ENCODE peak calls at places on chromosome 21, in six cellular contexts. B, M, T, Z, H and V are unnamed samples.

GRCh38 chr21:41892726-41893125 is 13.6 kb upstream of the PRDM15 start:
- DNase-seq in B (no peak), M (no peak), T (no peak), Z (no peak), H (no peak), V (no peak)

GRCh38 chr21:35529141-35529863 is 480.2 kb upstream of the RUNX1 start:
- DNase-seq in B (no peak), M (peak; percentile 72), T (no peak), Z (no peak), H (no peak), V (no peak)

GRCh38 chr21:42156690-42157605 is 62.0 kb upstream of the ABCG1 start:
- DNase-seq in B (no peak), M (no peak), T (no peak), Z (no peak), H (no peak), V (peak; percentile 4)

GRCh38 chr21:38976900-38977299 is 171.2 kb downstream of the ETS2 start:
- DNase-seq in B (no peak), M (no peak), T (no peak), Z (no peak), H (no peak), V (no peak)

GRCh38 chr21:45975017-45975595 is 6.5 kb upstream of the COL6A1 start:
- DNase-seq in B (peak; percentile 81), M (peak; percentile 43), T (peak; percentile 46), Z (no peak), H (no peak), V (no peak)

GRCh38 chr21:31514598-31514997 is 144.9 kb upstream of the SOD1 start:
- DNase-seq in B (no peak), M (no peak), T (no peak), Z (no peak), H (no peak), V (no peak)

GRCh38 chr21:35095859-35096291 is 46.8 kb upstream of the RUNX1 start:
- DNase-seq in B (no peak), M (peak; percentile 47), T (no peak), Z (no peak), H (no peak), V (no peak)

GRCh38 chr21:34509151-34509550 is 2.9 kb downstream of the KCNE1 start:
- DNase-seq in B (no peak), M (no peak), T (no peak), Z (no peak), H (no peak), V (no peak)

GRCh38 chr21:41453761-41454160 is 27.7 kb downstream of the MX1 start:
- DNase-seq in B (no peak), M (no peak), T (no peak), Z (no peak), H (no peak), V (no peak)

GRCh38 chr21:35635261-35635660 is 425.1 kb downstream of the SETD4 start:
- DNase-seq in B (no peak), M (peak; percentile 94), T (no peak), Z (no peak), H (no peak), V (no peak)

GRCh38 chr21:26964379-26964778 is 2.5 kb downstream of the ADAMTS5 start:
- DNase-seq in B (peak; percentile 86), M (peak; percentile 15), T (peak; percentile 44), Z (no peak), H (no peak), V (no peak)

GRCh38 chr21:21860888-21861287 is 862.7 kb downstream of the NCAM2 start:
- DNase-seq in B (no peak), M (peak; percentile 40), T (no peak), Z (no peak), H (no peak), V (no peak)

GRCh38 chr21:34630536-34631143 is 15.7 kb upstream of the RCAN1 start:
- DNase-seq in B (no peak), M (peak; percentile 60), T (no peak), Z (no peak), H (peak; percentile 32), V (no peak)

GRCh38 chr21:15061747-15062146 is 3.1 kb downstream of the NRIP1 start:
- DNase-seq in B (no peak), M (no peak), T (no peak), Z (no peak), H (no peak), V (no peak)

GRCh38 chr21:46002841-46003574 is 21.4 kb downstream of the COL6A1 start:
- DNase-seq in B (peak; percentile 32), M (no peak), T (no peak), Z (no peak), H (no peak), V (no peak)

GRCh38 chr21:35257413-35257812 is 208.3 kb upstream of the RUNX1 start:
- DNase-seq in B (peak; percentile 45), M (peak; percentile 96), T (peak; percentile 53), Z (no peak), H (peak; percentile 77), V (no peak)

GRCh38 chr21:29095203-29095602 is 21.8 kb upstream of the CCT8 start:
- DNase-seq in B (no peak), M (no peak), T (no peak), Z (no peak), H (no peak), V (no peak)

GRCh38 chr21:34344584-34344983 is 19.2 kb upstream of the KCNE2 start:
- DNase-seq in B (no peak), M (peak; percentile 49), T (no peak), Z (no peak), H (no peak), V (no peak)

GRCh38 chr21:46661211-46661625 is 25.7 kb downstream of the PRMT2 start:
- DNase-seq in B (peak; percentile 65), M (peak; percentile 82), T (peak; percentile 62), Z (peak; percentile 17), H (peak; percentile 41), V (peak; percentile 56)

GRCh38 chr21:28445081-28445830 is 547.4 kb downstream of the LTN1 start:
- DNase-seq in B (no peak), M (peak; percentile 91), T (no peak), Z (no peak), H (no peak), V (no peak)

GRCh38 chr21:38956791-38957571 is 151.3 kb downstream of the ETS2 start:
- DNase-seq in B (peak; percentile 35), M (peak; percentile 40), T (peak; percentile 50), Z (no peak), H (no peak), V (no peak)

GRCh38 chr21:31397515-31397926 is 53.5 kb upstream of the TIAM1 start:
- DNase-seq in B (no peak), M (no peak), T (no peak), Z (no peak), H (no peak), V (no peak)

GRCh38 chr21:30713786-30714185 is 4.8 kb downstream of the KRTAP21-3 start:
- DNase-seq in B (no peak), M (no peak), T (no peak), Z (no peak), H (no peak), V (no peak)

GRCh38 chr21:26946744-26947446 is 20.0 kb downstream of the ADAMTS5 start:
- DNase-seq in B (no peak), M (no peak), T (no peak), Z (no peak), H (no peak), V (no peak)

GRCh38 chr21:26843912-26844257 is 1.3 kb downstream of the ADAMTS1 start:
- DNase-seq in B (peak; percentile 31), M (peak; percentile 55), T (no peak), Z (no peak), H (no peak), V (no peak)

GRCh38 chr21:39613029-39613934 is 542 bp downstream of the B3GALT5 start:
- DNase-seq in B (no peak), M (no peak), T (no peak), Z (no peak), H (no peak), V (no peak)

GRCh38 chr21:37000381-37000780 is 6.1 kb upstream of the RIPPLY3 start:
- DNase-seq in B (no peak), M (no peak), T (no peak), Z (no peak), H (no peak), V (no peak)
- TF ChIP-seq CTCF in B (no peak), M (no peak), T (no peak), Z (no peak), H (no peak), V (no peak)

GRCh38 chr21:32994305-32994704 is 31.4 kb upstream of the OLIG2 start:
- DNase-seq in B (no peak), M (peak; percentile 31), T (no peak), Z (no peak), H (no peak), V (no peak)
- TF ChIP-seq CTCF in B (no peak), M (peak; percentile 63), T (no peak), Z (no peak), H (peak; percentile 32), V (peak; percentile 12)

GRCh38 chr21:25541042-25541441 is 66.2 kb downstream of the MRPL39 start:
- DNase-seq in B (no peak), M (no peak), T (no peak), Z (no peak), H (no peak), V (no peak)
- TF ChIP-seq CTCF in B (no peak), M (no peak), T (no peak), Z (no peak), H (no peak), V (no peak)

GRCh38 chr21:44310628-44311027 is 10.8 kb downstream of the PFKL start:
- DNase-seq in B (no peak), M (no peak), T (no peak), Z (no peak), H (no peak), V (no peak)
- TF ChIP-seq CTCF in B (no peak), M (no peak), T (no peak), Z (no peak), H (no peak), V (no peak)

GRCh38 chr21:44875341-44875740 is 1.9 kb upstream of the PTTG1IP start:
- DNase-seq in B (no peak), M (peak; percentile 22), T (no peak), Z (no peak), H (no peak), V (no peak)
- TF ChIP-seq CTCF in B (no peak), M (no peak), T (no peak), Z (no peak), H (no peak), V (no peak)

DNA sequence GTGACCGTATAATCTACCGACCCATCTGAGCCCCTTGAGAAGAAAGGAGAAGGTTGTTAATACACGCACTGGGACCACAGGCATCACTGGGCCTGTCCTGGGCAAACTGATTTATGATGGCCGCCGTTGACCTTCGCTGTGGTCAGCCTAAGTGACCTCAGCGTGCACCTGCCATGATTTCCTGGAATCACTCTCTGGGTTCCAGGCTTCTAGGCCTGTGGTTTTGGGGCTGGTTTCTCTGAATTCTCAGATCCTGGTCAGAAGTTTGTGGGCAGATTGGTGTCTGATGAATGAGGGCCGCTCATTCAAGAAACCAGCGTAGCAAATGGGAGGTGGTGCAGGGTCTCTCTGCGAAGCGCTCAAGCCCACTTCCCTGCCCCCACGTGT is 64.0 kb downstream of the SIK1 start:
- DNase-seq in B (no peak), M (no peak), T (no peak), Z (no peak), H (no peak), V (no peak)
- TF ChIP-seq CTCF in B (no peak), M (no peak), T (no peak), Z (no peak), H (no peak), V (no peak)